ENCODE peak calls at places on chromosome 1, in ten cellular contexts. X is stomach, T is ovary, R is A549, P is lower lobe of right lung, K is NT2/D1, Z is aorta, G is endodermal cell, Q is adrenal gland, O is suprapubic skin. D is an unnamed sample. For H3K9me3 and H3K4me1, the result is how much of the 10 kb centered on the place peaks cover.

GRCh38 chr1:225449261-225449660 is 21.4 kb upstream of the LBR start:
- DNase-seq in X (peak), T (no peak), R (peak), P (no peak), K (no peak), Z (no peak), G (peak), Q (no peak), O (no peak), D (no peak)

GRCh38 chr1:203711251-203712007 is 53.6 kb upstream of the LAX1 start:
- DNase-seq in X (no peak), T (no peak), R (no peak), P (no peak), K (no peak), Z (no peak), G (no peak), Q (no peak), O (no peak), D (no peak)

GRCh38 chr1:151819227-151819835 is 12.3 kb downstream of the RORC start:
- DNase-seq in X (no peak), T (no peak), R (no peak), P (no peak), K (no peak), Z (no peak), G (no peak), Q (no peak), O (no peak), D (no peak)

GRCh38 chr1:69567847-69568434 is at the start of gene LRRC7:
- DNase-seq in X (no peak), T (no peak), R (no peak), P (no peak), K (peak), Z (no peak), G (peak), Q (no peak), O (no peak), D (no peak)

GRCh38 chr1:218942421-218942820 is 231.3 kb upstream of the LYPLAL1 start:
- DNase-seq in X (no peak), T (no peak), R (no peak), P (no peak), K (no peak), Z (no peak), G (no peak), Q (no peak), O (no peak), D (peak)

GRCh38 chr1:44605904-44606615 is 68.2 kb downstream of the TMEM53 start:
- DNase-seq in X (no peak), T (no peak), R (no peak), P (no peak), K (no peak), Z (no peak), G (no peak), Q (no peak), O (no peak), D (no peak)

GRCh38 chr1:18463984-18464664 is 16.6 kb upstream of the KLHDC7A start:
- DNase-seq in X (peak), T (no peak), R (no peak), P (no peak), K (no peak), Z (no peak), G (peak), Q (no peak), O (no peak), D (no peak)

GRCh38 chr1:209885403-209886218 is 52.4 kb upstream of the SYT14 start:
- DNase-seq in X (no peak), T (no peak), R (no peak), P (no peak), K (no peak), Z (no peak), G (no peak), Q (no peak), O (no peak), D (no peak)

GRCh38 chr1:12065872-12066271 is 2.8 kb downstream of the TNFRSF8 start:
- DNase-seq in X (no peak), T (no peak), R (no peak), P (no peak), K (no peak), Z (no peak), G (no peak), Q (no peak), O (no peak), D (no peak)

GRCh38 chr1:224565611-224566406 is 50.3 kb upstream of the CNIH3 start:
- DNase-seq in X (no peak), T (no peak), R (no peak), P (no peak), K (no peak), Z (no peak), G (no peak), Q (no peak), O (no peak), D (no peak)

GRCh38 chr1:40824591-40825429 is 37.4 kb downstream of the CITED4 start:
- DNase-seq in X (no peak), T (no peak), R (peak), P (no peak), K (peak), Z (no peak), G (peak), Q (no peak), O (no peak), D (no peak)

GRCh38 chr1:114559356-114559755 is 22.1 kb downstream of the BCAS2 start:
- DNase-seq in X (no peak), T (no peak), R (no peak), P (no peak), K (no peak), Z (no peak), G (no peak), Q (no peak), O (no peak), D (no peak)

GRCh38 chr1:117630423-117630998 is 24.7 kb downstream of the TENT5C start:
- DNase-seq in X (no peak), T (no peak), R (no peak), P (peak), K (no peak), Z (no peak), G (no peak), Q (no peak), O (peak), D (peak)

GRCh38 chr1:34846265-34846664 is 13.3 kb downstream of the SMIM12 start:
- DNase-seq in X (no peak), T (no peak), R (no peak), P (no peak), K (no peak), Z (no peak), G (no peak), Q (no peak), O (no peak), D (no peak)

GRCh38 chr1:100528861-100529260 is 9.1 kb upstream of the GPR88 start:
- DNase-seq in X (no peak), T (no peak), R (no peak), P (no peak), K (no peak), Z (no peak), G (no peak), Q (no peak), O (no peak), D (no peak)

GRCh38 chr1:110224240-110224995 is 14.3 kb downstream of the KCNC4 start:
- DNase-seq in X (no peak), T (no peak), R (no peak), P (no peak), K (no peak), Z (no peak), G (no peak), Q (no peak), O (no peak), D (no peak)

GRCh38 chr1:84344286-84344685 is 42.8 kb downstream of the SAMD13 start:
- DNase-seq in X (no peak), T (no peak), R (no peak), P (peak), K (no peak), Z (no peak), G (no peak), Q (no peak), O (no peak), D (no peak)

GRCh38 chr1:166479052-166479631 is 312.3 kb upstream of the FAM78B start:
- DNase-seq in X (peak), T (peak), R (peak), P (no peak), K (peak), Z (no peak), G (peak), Q (peak), O (no peak), D (peak)

GRCh38 chr1:228368801-228369607 is 37.6 kb downstream of the TRIM11 start:
- DNase-seq in X (no peak), T (peak), R (no peak), P (peak), K (no peak), Z (peak), G (no peak), Q (peak), O (peak), D (peak)

GRCh38 chr1:70874063-70874462 is 173.6 kb downstream of the PTGER3 start:
- DNase-seq in X (no peak), T (no peak), R (no peak), P (no peak), K (no peak), Z (no peak), G (no peak), Q (no peak), O (no peak), D (peak)

GRCh38 chr1:109391626-109392025 is 6.1 kb downstream of the SORT1 start:
- DNase-seq in X (no peak), T (no peak), R (no peak), P (no peak), K (no peak), Z (no peak), G (no peak), Q (no peak), O (no peak), D (no peak)

GRCh38 chr1:170410391-170411146 is 121.4 kb upstream of the GORAB start:
- DNase-seq in X (no peak), T (no peak), R (no peak), P (no peak), K (no peak), Z (no peak), G (no peak), Q (no peak), O (no peak), D (peak)

GRCh38 chr1:222249261-222249660 is 298.6 kb downstream of the HHIPL2 start:
- DNase-seq in X (no peak), T (no peak), R (no peak), P (no peak), K (no peak), Z (no peak), G (no peak), Q (no peak), O (no peak), D (no peak)

GRCh38 chr1:186325239-186325638 is 49.8 kb downstream of the TPR start:
- DNase-seq in X (no peak), T (no peak), R (peak), P (no peak), K (peak), Z (no peak), G (no peak), Q (no peak), O (no peak), D (no peak)

GRCh38 chr1:171794085-171794484 is 12.6 kb downstream of the METTL13 start:
- DNase-seq in X (no peak), T (no peak), R (no peak), P (no peak), K (no peak), Z (no peak), G (no peak), Q (no peak), O (no peak), D (no peak)

GRCh38 chr1:58966917-58967733 is 183.3 kb upstream of the JUN start:
- DNase-seq in X (no peak), T (no peak), R (no peak), P (no peak), K (no peak), Z (no peak), G (no peak), Q (no peak), O (no peak), D (no peak)

GRCh38 chr1:163737261-163737660 is 415.5 kb downstream of the NUF2 start:
- DNase-seq in X (no peak), T (no peak), R (no peak), P (no peak), K (no peak), Z (no peak), G (no peak), Q (no peak), O (no peak), D (no peak)
- H3K9me3 ChIP-seq in X (under half), T (under half), R (under half), P (under half), K (under half), Z (under half), G (under half), Q (under half), O (under half), D (under half)

GRCh38 chr1:54277451-54278355 is 77.7 kb downstream of the MRPL37 start:
- DNase-seq in X (peak), T (peak), R (no peak), P (no peak), K (no peak), Z (no peak), G (no peak), Q (no peak), O (no peak), D (no peak)

GRCh38 chr1:54276617-54277450 is 76.9 kb downstream of the MRPL37 start:
- DNase-seq in X (no peak), T (no peak), R (no peak), P (no peak), K (no peak), Z (no peak), G (no peak), Q (no peak), O (no peak), D (no peak)

GRCh38 chr1:54280652-54281051 is 80.7 kb downstream of the MRPL37 start:
- DNase-seq in X (no peak), T (no peak), R (no peak), P (no peak), K (no peak), Z (no peak), G (no peak), Q (no peak), O (no peak), D (no peak)

GRCh38 chr1:54278941-54279422 is 79.0 kb downstream of the MRPL37 start:
- DNase-seq in X (peak), T (peak), R (no peak), P (no peak), K (no peak), Z (peak), G (no peak), Q (no peak), O (no peak), D (peak)

GRCh38 chr1:54279457-54279856 is 79.5 kb downstream of the MRPL37 start:
- DNase-seq in X (no peak), T (no peak), R (no peak), P (no peak), K (no peak), Z (no peak), G (no peak), Q (no peak), O (no peak), D (no peak)
- H3K4me1 ChIP-seq in X (half or more), T (half or more), R (under half), P (half or more), K (under half), Z (under half), G (under half), Q (half or more), O (half or more), D (half or more)

DNA sequence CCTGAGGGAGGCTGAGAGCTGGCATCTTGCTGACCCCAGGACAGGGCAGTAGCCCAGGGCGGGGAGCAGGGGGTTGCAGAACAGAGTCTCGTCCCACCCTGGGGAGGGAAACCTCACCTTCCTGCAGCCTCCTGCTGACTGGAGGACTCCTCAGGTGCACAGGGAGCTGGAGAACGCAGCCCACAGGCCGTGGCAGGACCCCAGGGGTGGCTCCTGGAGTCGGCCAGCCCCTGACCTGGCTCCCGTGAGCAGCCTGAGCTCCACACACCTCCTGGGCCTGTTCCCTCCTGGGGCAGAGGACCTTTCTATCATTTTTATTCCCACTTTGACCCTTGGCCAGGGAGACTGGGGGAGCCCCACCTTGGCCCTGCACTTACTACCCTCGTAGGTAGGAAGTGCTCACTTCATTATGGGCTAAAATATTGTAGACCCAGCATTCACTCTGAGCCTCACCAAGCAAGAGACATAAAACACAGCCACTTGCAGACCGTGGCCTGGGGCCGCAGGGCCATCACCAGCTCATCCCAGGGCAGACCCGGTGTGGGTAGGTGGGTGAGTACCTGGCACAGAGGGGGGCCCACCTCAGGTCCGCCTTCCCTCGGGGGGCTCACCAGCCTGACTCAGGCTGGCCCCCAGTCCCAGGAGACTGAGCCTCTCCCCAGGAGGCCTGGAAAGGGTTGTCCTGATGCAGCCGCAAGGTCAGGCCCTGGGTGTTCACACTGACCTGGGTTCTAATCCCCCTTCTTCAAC is 287.3 kb upstream of the VAMP3 start:
- DNase-seq in X (no peak), T (no peak), R (no peak), P (no peak), K (no peak), Z (no peak), G (no peak), Q (no peak), O (no peak), D (no peak)
- H3K4me3 ChIP-seq in X (no peak), T (no peak), R (no peak), P (no peak), K (no peak), Z (no peak), G (no peak), Q (no peak), O (no peak), D (no peak)

GRCh38 chr1:247047702-247048101 is 30.9 kb downstream of the ZNF670 start:
- DNase-seq in X (no peak), T (no peak), R (no peak), P (no peak), K (no peak), Z (no peak), G (no peak), Q (no peak), O (no peak), D (no peak)
- H3K9me3 ChIP-seq in X (half or more), T (under half), R (half or more), P (half or more), K (half or more), Z (under half), G (half or more), Q (under half), O (under half), D (half or more)

GRCh38 chr1:86704456-86704971 is at the start of gene SH3GLB1:
- DNase-seq in X (peak), T (peak), R (peak), P (peak), K (peak), Z (peak), G (peak), Q (peak), O (peak), D (peak)

GRCh38 chr1:86703696-86704455 is 500 bp upstream of the SH3GLB1 start:
- DNase-seq in X (no peak), T (no peak), R (no peak), P (no peak), K (no peak), Z (no peak), G (peak), Q (peak), O (no peak), D (no peak)

GRCh38 chr1:86706018-86706417 is 1.6 kb downstream of the SH3GLB1 start:
- DNase-seq in X (no peak), T (no peak), R (no peak), P (no peak), K (no peak), Z (no peak), G (no peak), Q (no peak), O (no peak), D (no peak)

GRCh38 chr1:86704972-86705632 is 726 bp downstream of the SH3GLB1 start:
- DNase-seq in X (peak), T (peak), R (peak), P (peak), K (peak), Z (peak), G (no peak), Q (peak), O (peak), D (peak)

GRCh38 chr1:86705633-86705985 is 1.2 kb downstream of the SH3GLB1 start:
- DNase-seq in X (no peak), T (no peak), R (no peak), P (no peak), K (no peak), Z (no peak), G (no peak), Q (no peak), O (no peak), D (no peak)
- H3K4me1 ChIP-seq in X (under half), T (under half), R (under half), P (under half), K (under half), Z (under half), G (under half), Q (half or more), O (half or more), D (under half)

DNA sequence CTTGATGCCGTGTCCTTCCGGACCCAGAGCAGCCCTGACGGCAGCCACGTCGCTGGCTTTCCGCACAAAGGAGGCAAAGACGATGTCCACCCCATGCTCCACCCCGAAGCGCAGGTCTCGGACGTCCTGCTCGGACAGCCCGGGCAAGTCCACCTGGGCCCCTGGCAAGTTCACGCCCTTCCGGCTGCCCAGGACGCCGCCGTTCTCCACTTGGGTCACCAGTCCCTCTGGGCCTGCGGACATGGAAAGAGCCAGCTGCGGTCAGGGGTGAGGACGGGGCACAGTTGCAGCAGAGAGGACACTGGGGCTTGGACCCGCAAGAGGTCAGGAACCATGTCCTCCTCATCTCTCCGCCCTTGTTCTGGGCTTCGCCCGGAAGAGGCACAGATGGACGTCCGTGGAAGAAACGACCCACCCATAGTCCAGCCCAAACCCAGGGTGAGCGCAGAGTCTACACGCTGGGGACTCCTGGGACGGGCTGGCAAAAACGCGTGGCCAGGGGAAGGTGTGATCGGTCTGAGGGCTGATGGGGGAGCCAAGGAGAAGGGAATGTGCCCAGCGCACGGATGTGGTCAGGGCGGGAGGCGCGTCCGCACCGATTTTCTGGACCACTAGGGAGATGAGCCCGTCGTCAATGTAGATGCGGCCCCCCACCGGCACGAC is 6.6 kb downstream of the PKLR start:
- DNase-seq in X (no peak), T (no peak), R (no peak), P (no peak), K (no peak), Z (no peak), G (peak), Q (no peak), O (no peak), D (no peak)
- H3K4me3 ChIP-seq in X (no peak), T (no peak), R (no peak), P (no peak), K (peak), Z (no peak), G (peak), Q (no peak), O (peak), D (no peak)

D was measured in heart left ventricle.